ENCODE peak calls at places on chromosomes 7 and 10, in eight cellular contexts. N is anterior cingulate cortex; T is activated effector memory CD4-positive, alpha-beta T cell treated with anti-CD3 and anti-CD28 coated beads, Interleukin-2, amount 50 U/mL, for 16 hours; V is Calu3; X is brain microvascular endothelial cell; Y is endothelial cell; A is HTR-8/SVneo; D is SHP77 treated with DMSO at 0.1 percent for 48 hours. M is an unnamed sample.

GRCh38 chr7:32037650-32038198 is 32.5 kb downstream of the PDE1C start:
- DNase-seq in N (no peak), T (no peak), V (no peak), X (no peak), Y (no peak), A (no peak), D (no peak), M (no peak)

GRCh38 chr7:123271231-123271630 is 71.5 kb upstream of the SLC13A1 start:
- DNase-seq in N (no peak), T (no peak), V (no peak), X (peak; percentile 69), Y (no peak), A (no peak), D (no peak), M (no peak)

GRCh38 chr10:9103301-9103700 is 1048.8 kb downstream of the GATA3 start:
- DNase-seq in N (no peak), T (no peak), V (no peak), X (no peak), Y (no peak), A (no peak), D (no peak), M (no peak)

GRCh38 chr7:22935269-22935668 is 78.7 kb downstream of the HYCC1 start:
- DNase-seq in N (no peak), T (no peak), V (no peak), X (no peak), Y (no peak), A (no peak), D (no peak), M (no peak)

GRCh38 chr10:79353000-79353406 is 5.7 kb downstream of the PPIF start:
- DNase-seq in N (no peak), T (no peak), V (no peak), X (no peak), Y (no peak), A (no peak), D (no peak), M (no peak)

GRCh38 chr10:100979821-100980272 is 7.5 kb downstream of the MRPL43 start:
- DNase-seq in N (no peak), T (peak; percentile 46), V (no peak), X (no peak), Y (no peak), A (no peak), D (no peak), M (no peak)

GRCh38 chr7:86762129-86762528 is 118.4 kb downstream of the GRM3 start:
- DNase-seq in N (no peak), T (no peak), V (no peak), X (no peak), Y (no peak), A (no peak), D (no peak), M (no peak)

GRCh38 chr7:65509368-65510186 is 135.9 kb downstream of the ZNF92 start:
- DNase-seq in N (no peak), T (peak; percentile 62), V (no peak), X (no peak), Y (peak; percentile 9), A (no peak), D (no peak), M (peak; percentile 10)

GRCh38 chr7:107744345-107744750 is 406 bp downstream of the CBLL1 start:
- DNase-seq in N (no peak), T (no peak), V (no peak), X (no peak), Y (no peak), A (peak; percentile 8), D (no peak), M (no peak)

GRCh38 chr10:44383749-44384600 is 922 bp downstream of the CXCL12 start:
- DNase-seq in N (no peak), T (peak; percentile 49), V (no peak), X (peak; percentile 9), Y (no peak), A (peak; percentile 14), D (no peak), M (peak; percentile 39)

GRCh38 chr7:157016352-157017041 is 6.0 kb upstream of the MNX1 start:
- DNase-seq in N (no peak), T (peak; percentile 50), V (no peak), X (no peak), Y (no peak), A (no peak), D (no peak), M (no peak)

GRCh38 chr7:17921891-17922416 is 18.3 kb downstream of the SNX13 start:
- DNase-seq in N (no peak), T (no peak), V (no peak), X (no peak), Y (no peak), A (no peak), D (no peak), M (no peak)

GRCh38 chr10:96577037-96577436 is 9.8 kb downstream of the TM9SF3 start:
- DNase-seq in N (no peak), T (no peak), V (peak; percentile 21), X (no peak), Y (no peak), A (no peak), D (no peak), M (no peak)